ENCODE peak calls at places on chromosomes 4 and X, in seven cellular contexts. One of them, this sample, is unnamed.

GRCh38 chrX:24520472-24520871 is 55.4 kb downstream of the PDK3 start:
- DNase-seq in globus pallidus: no peak
- DNase-seq in WERI-Rb-1: no peak
- DNase-seq in Jurkat, Clone E6-1: no peak
- DNase-seq in B cell: no peak
- DNase-seq in stimulated activated CD8-positive, alpha-beta memory T cell treated with anti-CD3 and anti-CD28 coated beads, Interleukin-4, amount 100 ng/mL, for 24 hours: no peak
- DNase-seq in choroid plexus epithelial cell: no peak
- DNase-seq in this sample: no peak

GRCh38 chr4:139875456-139875855 is 209.8 kb downstream of the MGST2 start:
- DNase-seq in B cell: no peak
- DNase-seq in choroid plexus epithelial cell: no peak
- DNase-seq in Jurkat, Clone E6-1: no peak
- DNase-seq in WERI-Rb-1: no peak
- DNase-seq in globus pallidus: no peak
- DNase-seq in stimulated activated CD8-positive, alpha-beta memory T cell treated with anti-CD3 and anti-CD28 coated beads, Interleukin-4, amount 100 ng/mL, for 24 hours: no peak
- DNase-seq in this sample: no peak

GRCh38 chrX:134023851-134024281 is 38.5 kb upstream of the GPC3 start:
- DNase-seq in Jurkat, Clone E6-1: peak
- DNase-seq in WERI-Rb-1: no peak
- DNase-seq in globus pallidus: no peak
- DNase-seq in stimulated activated CD8-positive, alpha-beta memory T cell treated with anti-CD3 and anti-CD28 coated beads, Interleukin-4, amount 100 ng/mL, for 24 hours: no peak
- DNase-seq in choroid plexus epithelial cell: no peak
- DNase-seq in B cell: no peak
- DNase-seq in this sample: no peak

GRCh38 chr4:48968814-48969213 is 17.3 kb upstream of the CWH43 start:
- DNase-seq in globus pallidus: no peak
- DNase-seq in B cell: no peak
- DNase-seq in stimulated activated CD8-positive, alpha-beta memory T cell treated with anti-CD3 and anti-CD28 coated beads, Interleukin-4, amount 100 ng/mL, for 24 hours: no peak
- DNase-seq in choroid plexus epithelial cell: peak
- DNase-seq in Jurkat, Clone E6-1: no peak
- DNase-seq in WERI-Rb-1: no peak
- DNase-seq in this sample: peak

GRCh38 chr4:14110407-14110806 is 482.9 kb upstream of the BOD1L1 start:
- DNase-seq in B cell: no peak
- DNase-seq in globus pallidus: no peak
- DNase-seq in stimulated activated CD8-positive, alpha-beta memory T cell treated with anti-CD3 and anti-CD28 coated beads, Interleukin-4, amount 100 ng/mL, for 24 hours: no peak
- DNase-seq in WERI-Rb-1: no peak
- DNase-seq in choroid plexus epithelial cell: peak
- DNase-seq in Jurkat, Clone E6-1: no peak
- DNase-seq in this sample: peak

GRCh38 chr4:7713757-7714156 is 225.9 kb downstream of the AFAP1 start:
- DNase-seq in WERI-Rb-1: no peak
- DNase-seq in Jurkat, Clone E6-1: no peak
- DNase-seq in choroid plexus epithelial cell: no peak
- DNase-seq in globus pallidus: no peak
- DNase-seq in B cell: no peak
- DNase-seq in stimulated activated CD8-positive, alpha-beta memory T cell treated with anti-CD3 and anti-CD28 coated beads, Interleukin-4, amount 100 ng/mL, for 24 hours: no peak
- DNase-seq in this sample: no peak

GRCh38 chrX:115047715-115048114 is 30.3 kb upstream of the IL13RA2 start:
- DNase-seq in stimulated activated CD8-positive, alpha-beta memory T cell treated with anti-CD3 and anti-CD28 coated beads, Interleukin-4, amount 100 ng/mL, for 24 hours: no peak
- DNase-seq in WERI-Rb-1: no peak
- DNase-seq in B cell: no peak
- DNase-seq in globus pallidus: no peak
- DNase-seq in choroid plexus epithelial cell: peak
- DNase-seq in Jurkat, Clone E6-1: no peak
- DNase-seq in this sample: no peak

GRCh38 chr4:6777636-6778281 is 4.8 kb upstream of the KIAA0232 start:
- DNase-seq in globus pallidus: no peak
- DNase-seq in stimulated activated CD8-positive, alpha-beta memory T cell treated with anti-CD3 and anti-CD28 coated beads, Interleukin-4, amount 100 ng/mL, for 24 hours: no peak
- DNase-seq in WERI-Rb-1: no peak
- DNase-seq in choroid plexus epithelial cell: no peak
- DNase-seq in Jurkat, Clone E6-1: no peak
- DNase-seq in B cell: peak
- DNase-seq in this sample: no peak

GRCh38 chr4:112726041-112726440 is 89.1 kb downstream of the LARP7 start:
- DNase-seq in B cell: no peak
- DNase-seq in WERI-Rb-1: no peak
- DNase-seq in stimulated activated CD8-positive, alpha-beta memory T cell treated with anti-CD3 and anti-CD28 coated beads, Interleukin-4, amount 100 ng/mL, for 24 hours: no peak
- DNase-seq in choroid plexus epithelial cell: no peak
- DNase-seq in globus pallidus: no peak
- DNase-seq in Jurkat, Clone E6-1: no peak
- DNase-seq in this sample: no peak

GRCh38 chr4:57136281-57136680 is 26.1 kb upstream of the IGFBP7 start:
- DNase-seq in globus pallidus: no peak
- DNase-seq in choroid plexus epithelial cell: peak
- DNase-seq in Jurkat, Clone E6-1: no peak
- DNase-seq in WERI-Rb-1: no peak
- DNase-seq in stimulated activated CD8-positive, alpha-beta memory T cell treated with anti-CD3 and anti-CD28 coated beads, Interleukin-4, amount 100 ng/mL, for 24 hours: no peak
- DNase-seq in B cell: no peak
- DNase-seq in this sample: peak

GRCh38 chr4:173685324-173685723 is 155.3 kb upstream of the HAND2 start:
- DNase-seq in globus pallidus: no peak
- DNase-seq in Jurkat, Clone E6-1: no peak
- DNase-seq in B cell: no peak
- DNase-seq in choroid plexus epithelial cell: no peak
- DNase-seq in WERI-Rb-1: no peak
- DNase-seq in stimulated activated CD8-positive, alpha-beta memory T cell treated with anti-CD3 and anti-CD28 coated beads, Interleukin-4, amount 100 ng/mL, for 24 hours: no peak
- DNase-seq in this sample: no peak

GRCh38 chrX:131816551-131817136 is 206.5 kb upstream of the STK26 start:
- DNase-seq in WERI-Rb-1: peak
- DNase-seq in B cell: peak
- DNase-seq in globus pallidus: peak
- DNase-seq in Jurkat, Clone E6-1: no peak
- DNase-seq in stimulated activated CD8-positive, alpha-beta memory T cell treated with anti-CD3 and anti-CD28 coated beads, Interleukin-4, amount 100 ng/mL, for 24 hours: peak
- DNase-seq in choroid plexus epithelial cell: no peak
- DNase-seq in this sample: peak

GRCh38 chr4:106368678-106369077 is at the start of gene GIMD1:
- DNase-seq in stimulated activated CD8-positive, alpha-beta memory T cell treated with anti-CD3 and anti-CD28 coated beads, Interleukin-4, amount 100 ng/mL, for 24 hours: no peak
- DNase-seq in choroid plexus epithelial cell: no peak
- DNase-seq in Jurkat, Clone E6-1: no peak
- DNase-seq in B cell: no peak
- DNase-seq in WERI-Rb-1: no peak
- DNase-seq in globus pallidus: no peak
- DNase-seq in this sample: no peak

GRCh38 chrX:76454456-76454927 is 27.0 kb downstream of the MAGEE1 start:
- DNase-seq in Jurkat, Clone E6-1: peak
- DNase-seq in WERI-Rb-1: no peak
- DNase-seq in choroid plexus epithelial cell: peak
- DNase-seq in stimulated activated CD8-positive, alpha-beta memory T cell treated with anti-CD3 and anti-CD28 coated beads, Interleukin-4, amount 100 ng/mL, for 24 hours: no peak
- DNase-seq in B cell: no peak
- DNase-seq in globus pallidus: peak
- DNase-seq in this sample: peak

GRCh38 chr4:45283352-45283751 is 557.0 kb upstream of the GNPDA2 start:
- DNase-seq in B cell: no peak
- DNase-seq in Jurkat, Clone E6-1: no peak
- DNase-seq in globus pallidus: no peak
- DNase-seq in WERI-Rb-1: no peak
- DNase-seq in choroid plexus epithelial cell: no peak
- DNase-seq in stimulated activated CD8-positive, alpha-beta memory T cell treated with anti-CD3 and anti-CD28 coated beads, Interleukin-4, amount 100 ng/mL, for 24 hours: no peak
- DNase-seq in this sample: no peak

GRCh38 chrX:19883878-19884277 is 3.5 kb downstream of the SH3KBP1 start:
- DNase-seq in globus pallidus: no peak
- DNase-seq in choroid plexus epithelial cell: no peak
- DNase-seq in Jurkat, Clone E6-1: no peak
- DNase-seq in B cell: no peak
- DNase-seq in stimulated activated CD8-positive, alpha-beta memory T cell treated with anti-CD3 and anti-CD28 coated beads, Interleukin-4, amount 100 ng/mL, for 24 hours: no peak
- DNase-seq in WERI-Rb-1: no peak
- DNase-seq in this sample: no peak

GRCh38 chr4:141375855-141376254 is 155.2 kb downstream of the ZNF330 start:
- DNase-seq in Jurkat, Clone E6-1: no peak
- DNase-seq in choroid plexus epithelial cell: peak
- DNase-seq in B cell: no peak
- DNase-seq in stimulated activated CD8-positive, alpha-beta memory T cell treated with anti-CD3 and anti-CD28 coated beads, Interleukin-4, amount 100 ng/mL, for 24 hours: no peak
- DNase-seq in WERI-Rb-1: no peak
- DNase-seq in globus pallidus: no peak
- DNase-seq in this sample: peak

GRCh38 chr4:105765690-105766407 is 57.3 kb downstream of the GSTCD start:
- DNase-seq in WERI-Rb-1: no peak
- DNase-seq in Jurkat, Clone E6-1: no peak
- DNase-seq in stimulated activated CD8-positive, alpha-beta memory T cell treated with anti-CD3 and anti-CD28 coated beads, Interleukin-4, amount 100 ng/mL, for 24 hours: no peak
- DNase-seq in B cell: no peak
- DNase-seq in globus pallidus: no peak
- DNase-seq in choroid plexus epithelial cell: peak
- DNase-seq in this sample: peak

GRCh38 chrX:14948701-14949100 is 75.5 kb downstream of the MOSPD2 start:
- DNase-seq in Jurkat, Clone E6-1: no peak
- DNase-seq in WERI-Rb-1: no peak
- DNase-seq in globus pallidus: no peak
- DNase-seq in stimulated activated CD8-positive, alpha-beta memory T cell treated with anti-CD3 and anti-CD28 coated beads, Interleukin-4, amount 100 ng/mL, for 24 hours: no peak
- DNase-seq in choroid plexus epithelial cell: peak
- DNase-seq in B cell: no peak
- DNase-seq in this sample: no peak

GRCh38 chr4:125043453-125043852 is 271.3 kb upstream of the FAT4 start:
- DNase-seq in WERI-Rb-1: no peak
- DNase-seq in stimulated activated CD8-positive, alpha-beta memory T cell treated with anti-CD3 and anti-CD28 coated beads, Interleukin-4, amount 100 ng/mL, for 24 hours: no peak
- DNase-seq in B cell: no peak
- DNase-seq in Jurkat, Clone E6-1: no peak
- DNase-seq in choroid plexus epithelial cell: peak
- DNase-seq in globus pallidus: no peak
- DNase-seq in this sample: no peak

GRCh38 chrX:118560380-118560932 is 64.8 kb downstream of the DOCK11 start:
- DNase-seq in Jurkat, Clone E6-1: no peak
- DNase-seq in choroid plexus epithelial cell: no peak
- DNase-seq in B cell: no peak
- DNase-seq in globus pallidus: no peak
- DNase-seq in WERI-Rb-1: no peak
- DNase-seq in stimulated activated CD8-positive, alpha-beta memory T cell treated with anti-CD3 and anti-CD28 coated beads, Interleukin-4, amount 100 ng/mL, for 24 hours: no peak
- DNase-seq in this sample: no peak

GRCh38 chrX:68443155-68443868 is 10.0 kb upstream of the OPHN1 start:
- DNase-seq in stimulated activated CD8-positive, alpha-beta memory T cell treated with anti-CD3 and anti-CD28 coated beads, Interleukin-4, amount 100 ng/mL, for 24 hours: no peak
- DNase-seq in choroid plexus epithelial cell: peak
- DNase-seq in globus pallidus: no peak
- DNase-seq in Jurkat, Clone E6-1: peak
- DNase-seq in WERI-Rb-1: no peak
- DNase-seq in B cell: no peak
- DNase-seq in this sample: peak

GRCh38 chrX:133655914-133656265 is 240.6 kb upstream of the GPC4 start:
- DNase-seq in choroid plexus epithelial cell: no peak
- DNase-seq in Jurkat, Clone E6-1: no peak
- DNase-seq in WERI-Rb-1: no peak
- DNase-seq in B cell: no peak
- DNase-seq in globus pallidus: no peak
- DNase-seq in stimulated activated CD8-positive, alpha-beta memory T cell treated with anti-CD3 and anti-CD28 coated beads, Interleukin-4, amount 100 ng/mL, for 24 hours: no peak
- DNase-seq in this sample: no peak

GRCh38 chr4:2413821-2414610 is 4.4 kb downstream of the ZFYVE28 start:
- DNase-seq in stimulated activated CD8-positive, alpha-beta memory T cell treated with anti-CD3 and anti-CD28 coated beads, Interleukin-4, amount 100 ng/mL, for 24 hours: no peak
- DNase-seq in B cell: no peak
- DNase-seq in Jurkat, Clone E6-1: no peak
- DNase-seq in WERI-Rb-1: no peak
- DNase-seq in globus pallidus: no peak
- DNase-seq in choroid plexus epithelial cell: no peak
- DNase-seq in this sample: peak

GRCh38 chr4:8472689-8473197 is 32.2 kb downstream of the TRMT44 start:
- DNase-seq in Jurkat, Clone E6-1: no peak
- DNase-seq in WERI-Rb-1: no peak
- DNase-seq in globus pallidus: no peak
- DNase-seq in choroid plexus epithelial cell: peak
- DNase-seq in stimulated activated CD8-positive, alpha-beta memory T cell treated with anti-CD3 and anti-CD28 coated beads, Interleukin-4, amount 100 ng/mL, for 24 hours: no peak
- DNase-seq in B cell: no peak
- DNase-seq in this sample: peak

GRCh38 chrX:152915541-152916241 is 17.8 kb downstream of the ZNF185 start:
- DNase-seq in WERI-Rb-1: peak
- DNase-seq in globus pallidus: peak
- DNase-seq in B cell: peak
- DNase-seq in Jurkat, Clone E6-1: peak
- DNase-seq in choroid plexus epithelial cell: peak
- DNase-seq in stimulated activated CD8-positive, alpha-beta memory T cell treated with anti-CD3 and anti-CD28 coated beads, Interleukin-4, amount 100 ng/mL, for 24 hours: no peak
- DNase-seq in this sample: peak

GRCh38 chrX:26822448-26822847 is 606.5 kb downstream of the MAGEB5 start:
- DNase-seq in choroid plexus epithelial cell: no peak
- DNase-seq in stimulated activated CD8-positive, alpha-beta memory T cell treated with anti-CD3 and anti-CD28 coated beads, Interleukin-4, amount 100 ng/mL, for 24 hours: no peak
- DNase-seq in globus pallidus: no peak
- DNase-seq in Jurkat, Clone E6-1: peak
- DNase-seq in B cell: no peak
- DNase-seq in WERI-Rb-1: no peak
- DNase-seq in this sample: no peak

GRCh38 chrX:109839694-109840358 is 106.8 kb upstream of the ACSL4 start:
- DNase-seq in stimulated activated CD8-positive, alpha-beta memory T cell treated with anti-CD3 and anti-CD28 coated beads, Interleukin-4, amount 100 ng/mL, for 24 hours: no peak
- DNase-seq in Jurkat, Clone E6-1: no peak
- DNase-seq in globus pallidus: no peak
- DNase-seq in choroid plexus epithelial cell: peak
- DNase-seq in WERI-Rb-1: peak
- DNase-seq in B cell: no peak
- DNase-seq in this sample: peak

GRCh38 chrX:23901805-23902204 is 5.9 kb downstream of the APOO start:
- DNase-seq in stimulated activated CD8-positive, alpha-beta memory T cell treated with anti-CD3 and anti-CD28 coated beads, Interleukin-4, amount 100 ng/mL, for 24 hours: no peak
- DNase-seq in B cell: peak
- DNase-seq in WERI-Rb-1: peak
- DNase-seq in Jurkat, Clone E6-1: peak
- DNase-seq in choroid plexus epithelial cell: peak
- DNase-seq in globus pallidus: peak
- DNase-seq in this sample: peak

GRCh38 chr4:167219090-167219489 is 15.2 kb downstream of the SPOCK3 start:
- DNase-seq in WERI-Rb-1: no peak
- DNase-seq in choroid plexus epithelial cell: no peak
- DNase-seq in Jurkat, Clone E6-1: no peak
- DNase-seq in globus pallidus: no peak
- DNase-seq in B cell: no peak
- DNase-seq in stimulated activated CD8-positive, alpha-beta memory T cell treated with anti-CD3 and anti-CD28 coated beads, Interleukin-4, amount 100 ng/mL, for 24 hours: no peak
- DNase-seq in this sample: no peak

GRCh38 chrX:37594755-37595382 is 23.4 kb downstream of the LANCL3 start:
- DNase-seq in globus pallidus: no peak
- DNase-seq in stimulated activated CD8-positive, alpha-beta memory T cell treated with anti-CD3 and anti-CD28 coated beads, Interleukin-4, amount 100 ng/mL, for 24 hours: no peak
- DNase-seq in B cell: no peak
- DNase-seq in WERI-Rb-1: no peak
- DNase-seq in choroid plexus epithelial cell: no peak
- DNase-seq in Jurkat, Clone E6-1: no peak
- DNase-seq in this sample: no peak